ENCODE peak calls at places on chromosomes 1 and 21, in four cellular contexts. One of them, this sample, is unnamed.

GRCh38 chr1:20480261-20481157 is 5.5 kb downstream of the CAMK2N1 start:
- DNase-seq in IMR-90: peak; percentile 13
- DNase-seq in H9: no peak
- DNase-seq in neuronal stem cell: no peak
- DNase-seq in this sample: no peak

GRCh38 chr1:7406641-7407546 is 364.2 kb upstream of the VAMP3 start:
- DNase-seq in H9: peak; percentile 21
- DNase-seq in IMR-90: no peak
- DNase-seq in neuronal stem cell: no peak
- DNase-seq in this sample: no peak

GRCh38 chr1:20725189-20726106 is 7.1 kb downstream of the SH2D5 start:
- DNase-seq in neuronal stem cell: no peak
- DNase-seq in IMR-90: peak; percentile 92
- DNase-seq in H9: peak; percentile 24
- DNase-seq in this sample: no peak

GRCh38 chr1:12285496-12286143 is 55.8 kb downstream of the VPS13D start:
- DNase-seq in H9: no peak
- DNase-seq in neuronal stem cell: no peak
- DNase-seq in IMR-90: no peak
- DNase-seq in this sample: no peak

GRCh38 chr21:36321325-36322082 is 1.5 kb downstream of the MORC3 start:
- DNase-seq in H9: peak; percentile 46
- DNase-seq in neuronal stem cell: peak; percentile 9
- DNase-seq in IMR-90: peak; percentile 35
- DNase-seq in this sample: no peak

GRCh38 chr1:9443913-9444445 is 95.3 kb upstream of the SLC25A33 start:
- DNase-seq in H9: no peak
- DNase-seq in neuronal stem cell: no peak
- DNase-seq in IMR-90: peak; percentile 76
- DNase-seq in this sample: peak; percentile 97

GRCh38 chr1:98211271-98211840 is 290.5 kb upstream of the DPYD start:
- DNase-seq in neuronal stem cell: no peak
- DNase-seq in H9: no peak
- DNase-seq in IMR-90: no peak
- DNase-seq in this sample: no peak

GRCh38 chr1:178935610-178936009 is 64.7 kb upstream of the ANGPTL1 start:
- DNase-seq in neuronal stem cell: no peak
- DNase-seq in IMR-90: no peak
- DNase-seq in H9: no peak
- DNase-seq in this sample: no peak

GRCh38 chr1:85850238-85850637 is 142.0 kb upstream of the ZNHIT6 start:
- DNase-seq in neuronal stem cell: no peak
- DNase-seq in H9: no peak
- DNase-seq in IMR-90: peak; percentile 95
- DNase-seq in this sample: peak; percentile 47

GRCh38 chr1:185154912-185155513 is 1.7 kb downstream of the TRMT1L start:
- DNase-seq in H9: no peak
- DNase-seq in neuronal stem cell: no peak
- DNase-seq in IMR-90: peak; percentile 64
- DNase-seq in this sample: no peak

GRCh38 chr1:193070942-193071341 is 11.5 kb downstream of the RO60 start:
- DNase-seq in IMR-90: no peak
- DNase-seq in H9: peak; percentile 36
- DNase-seq in neuronal stem cell: no peak
- DNase-seq in this sample: no peak

GRCh38 chr1:88126467-88126866 is 557.6 kb upstream of the PKN2 start:
- DNase-seq in H9: no peak
- DNase-seq in neuronal stem cell: no peak
- DNase-seq in IMR-90: no peak
- DNase-seq in this sample: no peak

GRCh38 chr1:87560961-87561360 is 232.3 kb downstream of the LMO4 start:
- DNase-seq in neuronal stem cell: no peak
- DNase-seq in IMR-90: peak; percentile 75
- DNase-seq in H9: no peak
- DNase-seq in this sample: peak; percentile 89

GRCh38 chr1:34378968-34379729 is 202.4 kb downstream of the C1orf94 start:
- DNase-seq in H9: no peak
- DNase-seq in neuronal stem cell: no peak
- DNase-seq in IMR-90: no peak
- DNase-seq in this sample: no peak

GRCh38 chr21:42580076-42580792 is 66.6 kb downstream of the SLC37A1 start:
- DNase-seq in neuronal stem cell: no peak
- DNase-seq in IMR-90: no peak
- DNase-seq in H9: no peak
- DNase-seq in this sample: no peak

GRCh38 chr1:167926486-167926997 is 9.9 kb upstream of the DCAF6 start:
- DNase-seq in neuronal stem cell: no peak
- DNase-seq in H9: peak; percentile 36
- DNase-seq in IMR-90: no peak
- DNase-seq in this sample: no peak

GRCh38 chr1:95117207-95118018 is at the start of gene TLCD4:
- DNase-seq in IMR-90: peak; percentile 24
- DNase-seq in H9: peak; percentile 79
- DNase-seq in neuronal stem cell: peak; percentile 72
- DNase-seq in this sample: peak; percentile 55

GRCh38 chr1:63746129-63746864 is 27.5 kb upstream of the ROR1 start:
- DNase-seq in H9: peak; percentile 46
- DNase-seq in IMR-90: peak; percentile 95
- DNase-seq in neuronal stem cell: no peak
- DNase-seq in this sample: no peak

GRCh38 chr1:84907095-84907827 is 14.3 kb upstream of the LPAR3 start:
- DNase-seq in H9: no peak
- DNase-seq in neuronal stem cell: no peak
- DNase-seq in IMR-90: peak; percentile 71
- DNase-seq in this sample: no peak

GRCh38 chr1:10965621-10966226 is 46.7 kb upstream of the TARDBP start:
- DNase-seq in IMR-90: no peak
- DNase-seq in neuronal stem cell: no peak
- DNase-seq in H9: no peak
- DNase-seq in this sample: no peak

GRCh38 chr1:33433509-33434362 is 2.8 kb upstream of the PHC2 start:
- DNase-seq in IMR-90: peak; percentile 99
- DNase-seq in H9: no peak
- DNase-seq in neuronal stem cell: no peak
- DNase-seq in this sample: peak; percentile 94

GRCh38 chr1:202274611-202275010 is 67.1 kb downstream of the UBE2T start:
- DNase-seq in IMR-90: peak; percentile 12
- DNase-seq in neuronal stem cell: no peak
- DNase-seq in H9: peak; percentile 41
- DNase-seq in this sample: peak; percentile 17

GRCh38 chr1:203084588-203085527 is 954 bp downstream of the MYOG start:
- DNase-seq in H9: peak; percentile 78
- DNase-seq in neuronal stem cell: no peak
- DNase-seq in IMR-90: no peak
- DNase-seq in this sample: peak; percentile 59

GRCh38 chr1:160028426-160028825 is 3.4 kb downstream of the PIGM start:
- DNase-seq in IMR-90: no peak
- DNase-seq in neuronal stem cell: no peak
- DNase-seq in H9: no peak
- DNase-seq in this sample: no peak

GRCh38 chr1:154998818-154999650 is 3.6 kb upstream of the ZBTB7B start:
- DNase-seq in neuronal stem cell: no peak
- DNase-seq in H9: peak; percentile 89
- DNase-seq in IMR-90: peak; percentile 62
- DNase-seq in this sample: peak; percentile 60

DNA sequence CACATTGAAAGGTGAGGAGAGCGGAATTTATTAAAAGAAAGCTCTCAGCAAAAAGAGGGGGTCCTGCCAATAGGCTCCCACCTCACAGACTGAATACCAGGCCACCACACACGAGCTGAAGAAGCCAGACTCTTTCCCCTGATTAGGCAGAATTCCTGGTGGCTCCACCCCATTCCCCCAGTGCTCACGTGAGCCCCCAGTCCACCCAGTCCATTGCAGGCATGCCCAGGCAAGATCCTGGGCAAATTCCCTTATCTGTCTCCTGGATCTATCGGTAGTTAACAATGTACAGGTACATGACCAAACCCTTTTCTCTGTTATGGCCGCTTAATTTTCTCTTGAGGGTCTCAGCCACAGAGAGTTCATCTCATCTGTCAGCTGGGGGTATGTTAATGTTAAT is 54.6 kb upstream of the BTG3 start:
- DNase-seq in H9: peak; percentile 76
- DNase-seq in IMR-90: no peak
- DNase-seq in neuronal stem cell: no peak
- DNase-seq in this sample: peak; percentile 24
- H2BK120ac ChIP-seq in H9: no peak overlapping the region
- H2BK120ac ChIP-seq in IMR-90: no peak overlapping the region
- H2BK120ac ChIP-seq in neuronal stem cell: no peak overlapping the region
- H2BK120ac ChIP-seq in this sample: peak overlapping the region; percentile 97

GRCh38 chr1:206823725-206824124 is 41.7 kb upstream of the IL20 start:
- DNase-seq in H9: no peak
- DNase-seq in IMR-90: peak; percentile 27
- DNase-seq in neuronal stem cell: no peak
- DNase-seq in this sample: no peak

GRCh38 chr1:206826409-206826808 is 39.0 kb upstream of the IL20 start:
- DNase-seq in H9: no peak
- DNase-seq in IMR-90: no peak
- DNase-seq in neuronal stem cell: no peak
- DNase-seq in this sample: no peak

GRCh38 chr1:206816390-206817287 is 44.3 kb upstream of the IL10 start:
- DNase-seq in H9: no peak
- DNase-seq in neuronal stem cell: no peak
- DNase-seq in IMR-90: peak; percentile 40
- DNase-seq in this sample: no peak

GRCh38 chr1:206824327-206824726 is 41.1 kb upstream of the IL20 start:
- DNase-seq in H9: no peak
- DNase-seq in neuronal stem cell: no peak
- DNase-seq in IMR-90: peak; percentile 51
- DNase-seq in this sample: no peak

DNA sequence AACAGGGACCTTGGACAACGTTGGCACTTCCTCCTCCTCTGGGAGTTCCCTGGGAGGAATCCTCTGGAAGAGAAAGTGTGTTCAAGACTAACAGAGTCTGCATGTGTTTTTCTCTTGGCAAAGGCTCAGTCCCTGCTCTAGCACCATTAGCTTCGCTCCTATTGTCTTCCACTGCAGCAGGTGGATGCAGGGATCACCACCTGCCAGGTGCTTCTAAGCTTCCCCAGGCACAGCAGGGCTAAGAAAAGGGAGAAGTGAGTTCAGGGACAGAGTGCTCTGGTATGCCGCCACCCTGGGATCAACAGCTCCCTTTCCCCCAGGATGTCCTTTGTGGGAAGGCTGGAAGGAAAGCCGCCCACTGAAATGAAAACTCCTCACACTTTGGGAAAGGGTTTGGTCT is 43.9 kb upstream of the IL20 start:
- DNase-seq in H9: no peak
- DNase-seq in IMR-90: no peak
- DNase-seq in neuronal stem cell: no peak
- DNase-seq in this sample: no peak
- H3K14ac ChIP-seq in H9: no peak overlapping the region
- H3K14ac ChIP-seq in IMR-90: no peak overlapping the region
- H3K14ac ChIP-seq in neuronal stem cell: no peak overlapping the region
- H3K14ac ChIP-seq in this sample: no peak overlapping the region

GRCh38 chr1:173205146-173206051 is 1.7 kb downstream of the TNFSF4 start:
- DNase-seq in IMR-90: peak; percentile 78
- DNase-seq in H9: no peak
- DNase-seq in neuronal stem cell: no peak
- DNase-seq in this sample: no peak
- H2BK120ac ChIP-seq in IMR-90: peak overlapping the region; percentile 87
- H2BK120ac ChIP-seq in H9: no peak overlapping the region
- H2BK120ac ChIP-seq in neuronal stem cell: no peak overlapping the region
- H2BK120ac ChIP-seq in this sample: no peak overlapping the region

GRCh38 chr1:1341549-1342021 is 7.6 kb downstream of the DVL1 start:
- DNase-seq in IMR-90: no peak
- DNase-seq in H9: no peak
- DNase-seq in neuronal stem cell: no peak
- DNase-seq in this sample: no peak
- H3K14ac ChIP-seq in IMR-90: no peak overlapping the region
- H3K14ac ChIP-seq in H9: no peak overlapping the region
- H3K14ac ChIP-seq in neuronal stem cell: no peak overlapping the region
- H3K14ac ChIP-seq in this sample: no peak overlapping the region

GRCh38 chr1:67264899-67265298 is 42.8 kb upstream of the IL12RB2 start:
- DNase-seq in neuronal stem cell: no peak
- DNase-seq in IMR-90: no peak
- DNase-seq in H9: no peak
- DNase-seq in this sample: no peak

GRCh38 chr1:67257173-67257535 is 50.5 kb upstream of the IL12RB2 start:
- DNase-seq in IMR-90: no peak
- DNase-seq in neuronal stem cell: no peak
- DNase-seq in H9: no peak
- DNase-seq in this sample: no peak

GRCh38 chr1:67264152-67264551 is 43.5 kb upstream of the IL12RB2 start:
- DNase-seq in H9: no peak
- DNase-seq in neuronal stem cell: no peak
- DNase-seq in IMR-90: no peak
- DNase-seq in this sample: no peak

GRCh38 chr1:67261646-67262045 is 46.0 kb upstream of the IL12RB2 start:
- DNase-seq in IMR-90: no peak
- DNase-seq in neuronal stem cell: no peak
- DNase-seq in H9: peak; percentile 39
- DNase-seq in this sample: no peak

GRCh38 chr1:67262735-67263134 is 44.9 kb upstream of the IL12RB2 start:
- DNase-seq in IMR-90: no peak
- DNase-seq in neuronal stem cell: no peak
- DNase-seq in H9: no peak
- DNase-seq in this sample: no peak
- H2BK120ac ChIP-seq in IMR-90: no peak overlapping the region
- H2BK120ac ChIP-seq in neuronal stem cell: no peak overlapping the region
- H2BK120ac ChIP-seq in H9: no peak overlapping the region
- H2BK120ac ChIP-seq in this sample: no peak overlapping the region

This sample was measured in trophoblast cell.